ENCODE peak calls at places on chromosomes 1 and 21, in four cellular contexts. T is activated gamma-delta T cell, B is heart left ventricle, P is HCT116. R is an unnamed sample.

GRCh38 chr1:224554620-224555259 is 61.4 kb upstream of the CNIH3 start:
- DNase-seq in T (no peak), B (no peak), P (no peak), R (no peak)

GRCh38 chr1:8112611-8113256 is 86.6 kb upstream of the ERRFI1 start:
- DNase-seq in T (no peak), B (no peak), P (no peak), R (no peak)

GRCh38 chr1:203640723-203641523 is 14.3 kb downstream of the ATP2B4 start:
- DNase-seq in T (no peak), B (no peak), P (no peak), R (no peak)

GRCh38 chr1:156638189-156638588 is 3.7 kb upstream of the BCAN start:
- DNase-seq in T (no peak), B (no peak), P (no peak), R (no peak)

GRCh38 chr1:84265867-84266266 is 35.6 kb upstream of the SAMD13 start:
- DNase-seq in T (no peak), B (no peak), P (no peak), R (no peak)

GRCh38 chr1:10693497-10694273 is 102.8 kb downstream of the CASZ1 start:
- DNase-seq in T (peak), B (no peak), P (no peak), R (peak)

GRCh38 chr1:212414328-212415106 is at the start of gene PACC1:
- DNase-seq in T (peak), B (peak), P (peak), R (peak)

GRCh38 chr1:156549390-156549789 is 23.0 kb downstream of the IQGAP3 start:
- DNase-seq in T (no peak), B (no peak), P (no peak), R (no peak)

GRCh38 chr1:16978589-16979474 is 1.6 kb downstream of the MFAP2 start:
- DNase-seq in T (no peak), B (peak), P (no peak), R (no peak)

GRCh38 chr1:116321766-116322175 is 51.3 kb upstream of the ATP1A1 start:
- DNase-seq in T (no peak), B (no peak), P (no peak), R (no peak)

GRCh38 chr1:227447531-227447990 is 115.8 kb upstream of the ZNF678 start:
- DNase-seq in T (no peak), B (peak), P (no peak), R (no peak)

GRCh38 chr1:224333309-224333926 is 3.4 kb upstream of the NVL start:
- DNase-seq in T (no peak), B (no peak), P (peak), R (no peak)

GRCh38 chr1:32989160-32989894 is 24.7 kb upstream of the RNF19B start:
- DNase-seq in T (no peak), B (peak), P (peak), R (no peak)

GRCh38 chr1:13469343-13469742 is 44.5 kb downstream of the LRRC38 start:
- DNase-seq in T (no peak), B (peak), P (no peak), R (no peak)

GRCh38 chr21:34187935-34188334 is 114.6 kb downstream of the MRPS6 start:
- DNase-seq in T (no peak), B (peak), P (no peak), R (no peak)

GRCh38 chr1:112508242-112509004 is at the start of gene WNT2B:
- DNase-seq in T (peak), B (no peak), P (no peak), R (peak)

GRCh38 chr1:208222376-208223110 is 21.6 kb downstream of the PLXNA2 start:
- DNase-seq in T (no peak), B (no peak), P (no peak), R (no peak)

GRCh38 chr1:115440733-115441132 is 102.7 kb upstream of the NGF start:
- DNase-seq in T (no peak), B (no peak), P (no peak), R (no peak)

GRCh38 chr1:52653207-52653849 is 20.4 kb downstream of the SHISAL2A start:
- DNase-seq in T (no peak), B (no peak), P (no peak), R (no peak)

GRCh38 chr1:117447661-117448060 is 80.4 kb downstream of the MAN1A2 start:
- DNase-seq in T (no peak), B (no peak), P (no peak), R (no peak)

GRCh38 chr1:232891116-232891515 is 59.3 kb upstream of the NTPCR start:
- DNase-seq in T (no peak), B (no peak), P (no peak), R (no peak)

GRCh38 chr21:34996304-34997081 is 52.6 kb downstream of the RUNX1 start:
- DNase-seq in T (no peak), B (no peak), P (no peak), R (no peak)

GRCh38 chr1:151716405-151716762 is 219 bp downstream of the CELF3 start:
- DNase-seq in T (no peak), B (no peak), P (no peak), R (no peak)

GRCh38 chr1:201224671-201225400 is 34.2 kb downstream of the IGFN1 start:
- DNase-seq in T (no peak), B (no peak), P (no peak), R (no peak)

GRCh38 chr1:241356519-241357365 is at the start of gene RGS7:
- DNase-seq in T (peak), B (peak), P (no peak), R (no peak)

GRCh38 chr1:16375521-16376359 is 8.7 kb downstream of the SZRD1 start:
- DNase-seq in T (no peak), B (no peak), P (no peak), R (no peak)

GRCh38 chr1:110235839-110236682 is 25.9 kb downstream of the KCNC4 start:
- DNase-seq in T (no peak), B (no peak), P (peak), R (no peak)

GRCh38 chr1:204319462-204319861 is 40.3 kb downstream of the PLEKHA6 start:
- DNase-seq in T (no peak), B (no peak), P (peak), R (no peak)